ENCODE peak calls at places on chromosomes 11 and 22, in eight cellular contexts. V is CD8-positive, alpha-beta T cell; J is immature natural killer cell; Z is psoas muscle; P is stimulated activated CD4-positive, alpha-beta T cell treated with anti-CD3 and anti-CD28 coated beads, Interleukin-2, amount 100 ng/mL, for 48 hours; Q is NCI-H2081; E is BE2C; I is NCI-H1105. B is an unnamed sample.

GRCh38 chr11:111983187-111983986 is 41.8 kb upstream of the DLAT start:
- DNase-seq in I (no peak), J (no peak), Z (no peak), E (no peak), V (no peak), Q (peak), P (no peak), B (peak)

GRCh38 chr22:48574776-48575566 is 1252.7 kb downstream of the BRD1 start:
- DNase-seq in J (no peak), Q (peak), Z (peak), P (no peak), E (no peak), V (no peak), I (peak), B (peak)

GRCh38 chr11:12188548-12189317 is 78.3 kb downstream of the MICAL2 start:
- DNase-seq in Z (no peak), J (no peak), Q (no peak), I (no peak), E (no peak), V (no peak), P (no peak), B (no peak)

GRCh38 chr11:114162719-114163123 is 103.2 kb downstream of the ZBTB16 start:
- DNase-seq in P (no peak), I (peak), Q (peak), J (no peak), Z (peak), V (no peak), E (peak), B (no peak)

GRCh38 chr11:74055938-74056337 is 47.1 kb upstream of the UCP3 start:
- DNase-seq in Q (no peak), Z (no peak), P (no peak), E (no peak), J (no peak), I (no peak), V (no peak), B (no peak)

GRCh38 chr11:14342906-14343305 is 16.1 kb downstream of the RRAS2 start:
- DNase-seq in J (no peak), Q (no peak), I (no peak), P (no peak), E (no peak), Z (no peak), V (no peak), B (no peak)

GRCh38 chr11:66568124-66568916 is at the start of gene CTSF:
- DNase-seq in Z (peak), E (peak), J (peak), I (peak), Q (peak), P (peak), V (peak), B (no peak)

GRCh38 chr22:24153353-24153752 is 27.9 kb upstream of the SUSD2 start:
- DNase-seq in E (no peak), J (no peak), V (peak), Z (no peak), P (no peak), Q (no peak), I (no peak), B (no peak)

GRCh38 chr11:2559527-2560311 is 114.9 kb downstream of the KCNQ1 start:
- DNase-seq in J (no peak), V (no peak), Z (peak), P (no peak), E (peak), Q (no peak), I (no peak), B (no peak)

GRCh38 chr22:50446708-50447575 is 27.9 kb downstream of the SBF1 start:
- DNase-seq in E (no peak), V (no peak), I (no peak), Z (peak), J (no peak), P (no peak), Q (no peak), B (no peak)